ENCODE peak calls at places on chromosome 17, in five cellular contexts. Q, Z, G, U and D are unnamed samples.

GRCh38 chr17:56478836-56479447 is 114.6 kb upstream of the NOG start:
- DNase-seq in Q (peak; percentile 47), Z (no peak), G (peak; percentile 37), U (peak; percentile 45), D (peak; percentile 10)

GRCh38 chr17:3944485-3945388 is 19.5 kb downstream of the ATP2A3 start:
- DNase-seq in Q (peak; percentile 38), Z (peak; percentile 37), G (no peak), U (peak; percentile 85), D (peak; percentile 52)

GRCh38 chr17:48290378-48290777 is 139.6 kb downstream of the SKAP1 start:
- DNase-seq in Q (no peak), Z (no peak), G (no peak), U (no peak), D (no peak)

GRCh38 chr17:63699638-63700527 is at the start of gene LIMD2:
- DNase-seq in Q (no peak), Z (peak; percentile 70), G (peak; percentile 84), U (peak; percentile 49), D (peak; percentile 23)

GRCh38 chr17:66570353-66571195 is 264.3 kb upstream of the CACNG5 start:
- DNase-seq in Q (no peak), Z (no peak), G (no peak), U (no peak), D (no peak)

GRCh38 chr17:31072186-31072585 is 22.6 kb upstream of the NF1 start:
- DNase-seq in Q (peak; percentile 12), Z (no peak), G (no peak), U (peak; percentile 65), D (peak; percentile 43)

GRCh38 chr17:73742915-73743314 is 98.7 kb upstream of the SDK2 start:
- DNase-seq in Q (no peak), Z (no peak), G (no peak), U (no peak), D (no peak)

GRCh38 chr17:6444573-6445335 is 499 bp downstream of the PIMREG start:
- DNase-seq in Q (no peak), Z (no peak), G (no peak), U (no peak), D (no peak)

GRCh38 chr17:79007504-79008381 is 1.8 kb downstream of the CANT1 start:
- DNase-seq in Q (no peak), Z (peak; percentile 73), G (no peak), U (no peak), D (no peak)
- H3K4me3 ChIP-seq in Q (peak overlapping the region; percentile 63), Z (no peak overlapping the region), G (no peak overlapping the region), U (peak overlapping the region; percentile 87), D (peak overlapping the region; percentile 97)

GRCh38 chr17:50114849-50115357 is 15.1 kb downstream of the SAMD14 start:
- DNase-seq in Q (peak; percentile 74), Z (peak; percentile 49), G (peak; percentile 45), U (peak; percentile 80), D (peak; percentile 79)
- TF ChIP-seq CTCF in Q (peak; percentile 94), Z (peak; percentile 37), G (peak; percentile 70), U (peak; percentile 72), D (peak; percentile 84)

GRCh38 chr17:51604299-51605020 is 344.1 kb downstream of the UTP18 start:
- DNase-seq in Q (no peak), Z (no peak), G (no peak), U (no peak), D (no peak)
- H3K4me3 ChIP-seq in Q (no peak overlapping the region), Z (no peak overlapping the region), G (no peak overlapping the region), U (no peak overlapping the region), D (no peak overlapping the region)

GRCh38 chr17:78347453-78347852 is 12.4 kb downstream of the SOCS3 start:
- DNase-seq in Q (no peak), Z (no peak), G (no peak), U (no peak), D (no peak)

GRCh38 chr17:78355045-78355641 is 4.7 kb downstream of the SOCS3 start:
- DNase-seq in Q (no peak), Z (no peak), G (no peak), U (no peak), D (no peak)

GRCh38 chr17:78348055-78348745 is 11.7 kb downstream of the SOCS3 start:
- DNase-seq in Q (no peak), Z (no peak), G (no peak), U (no peak), D (no peak)

GRCh38 chr17:78349831-78350631 is 9.8 kb downstream of the SOCS3 start:
- DNase-seq in Q (no peak), Z (no peak), G (no peak), U (no peak), D (no peak)

GRCh38 chr17:78351449-78352006 is 8.3 kb downstream of the SOCS3 start:
- DNase-seq in Q (peak; percentile 98), Z (peak; percentile 89), G (no peak), U (peak; percentile 99), D (peak; percentile 100)
- TF ChIP-seq CTCF in Q (peak; percentile 30), Z (no peak), G (no peak), U (no peak), D (peak; percentile 31)